ENCODE peak calls at places on chromosomes 5 and 9, in ten cellular contexts. X, J, L, G, O, R, I, Q, T and B are unnamed samples.

GRCh38 chr9:72160446-72161123 is 11.3 kb downstream of the GDA start:
- DNase-seq in O (no peak), X (no peak), J (no peak), I (no peak), G (no peak), R (no peak), Q (no peak), L (no peak), T (no peak), B (no peak)

GRCh38 chr5:1934801-1935429 is 52.2 kb upstream of the IRX4 start:
- DNase-seq in G (no peak), L (no peak), I (no peak), O (no peak), Q (no peak), J (no peak), R (no peak), T (no peak), X (no peak), B (no peak)

GRCh38 chr5:14168139-14168792 is 25.1 kb downstream of the TRIO start:
- DNase-seq in O (peak; percentile 56), L (no peak), G (peak; percentile 73), X (no peak), Q (no peak), R (no peak), T (no peak), I (no peak), J (no peak), B (peak; percentile 47)

GRCh38 chr5:40798856-40799210 is 659 bp upstream of the PRKAA1 start:
- DNase-seq in R (no peak), Q (no peak), T (no peak), O (no peak), G (no peak), I (no peak), J (no peak), X (no peak), L (no peak), B (no peak)

GRCh38 chr5:74294231-74294705 is 346.3 kb downstream of the ENC1 start:
- DNase-seq in R (no peak), Q (no peak), I (no peak), O (no peak), J (no peak), T (no peak), G (peak; percentile 50), X (no peak), L (peak; percentile 2), B (no peak)

GRCh38 chr5:180637962-180638680 is 11.3 kb downstream of the FLT4 start:
- DNase-seq in Q (peak; percentile 18), T (no peak), J (no peak), O (no peak), R (no peak), L (no peak), I (no peak), X (no peak), G (no peak), B (no peak)

GRCh38 chr9:804026-804425 is 37.5 kb upstream of the DMRT1 start:
- DNase-seq in G (no peak), O (no peak), L (no peak), T (no peak), Q (no peak), X (no peak), I (no peak), R (no peak), J (peak; percentile 35), B (no peak)

GRCh38 chr9:79686381-79687130 is 114.8 kb downstream of the TLE4 start:
- DNase-seq in I (peak; percentile 40), O (peak; percentile 91), Q (no peak), X (peak; percentile 31), L (no peak), R (no peak), G (peak; percentile 94), T (no peak), J (peak; percentile 97), B (no peak)

GRCh38 chr9:124776952-124777645 is at the start of gene OLFML2A:
- DNase-seq in X (no peak), G (no peak), Q (no peak), L (peak; percentile 68), R (peak; percentile 10), I (peak; percentile 41), J (no peak), O (no peak), T (no peak), B (no peak)

GRCh38 chr5:173623296-173623771 is 6.9 kb upstream of the BOD1 start:
- DNase-seq in G (no peak), R (no peak), I (no peak), T (no peak), X (no peak), Q (no peak), L (no peak), J (no peak), O (no peak), B (no peak)

GRCh38 chr5:39080597-39081204 is 6.5 kb upstream of the RICTOR start:
- DNase-seq in O (peak; percentile 76), R (no peak), G (peak; percentile 88), T (no peak), X (peak; percentile 37), Q (no peak), I (peak; percentile 92), J (peak; percentile 66), L (peak; percentile 42), B (peak; percentile 24)

GRCh38 chr9:18861599-18862546 is 171.1 kb downstream of the SAXO1 start:
- DNase-seq in I (no peak), L (no peak), T (no peak), R (no peak), J (no peak), X (peak; percentile 49), O (no peak), G (peak; percentile 56), Q (no peak), B (peak; percentile 1)

GRCh38 chr9:70883056-70883455 is 238.4 kb downstream of the TRPM3 start:
- DNase-seq in X (no peak), L (no peak), G (peak; percentile 73), O (peak; percentile 30), Q (no peak), R (no peak), J (peak; percentile 84), I (no peak), T (no peak), B (peak; percentile 22)

GRCh38 chr5:139908749-139909148 is 113.1 kb downstream of the PSD2 start:
- DNase-seq in J (no peak), R (no peak), T (no peak), Q (peak; percentile 14), I (peak; percentile 23), L (no peak), X (peak; percentile 45), O (peak; percentile 6), G (peak; percentile 38), B (no peak)

GRCh38 chr5:179264641-179265528 is 80.4 kb downstream of the ADAMTS2 start:
- DNase-seq in R (no peak), I (no peak), G (no peak), T (no peak), X (no peak), O (no peak), L (no peak), Q (peak; percentile 26), J (no peak), B (no peak)

GRCh38 chr5:61631438-61631941 is 299.4 kb downstream of the ZSWIM6 start:
- DNase-seq in T (no peak), L (no peak), Q (no peak), J (no peak), X (peak; percentile 82), I (no peak), G (peak; percentile 19), R (no peak), O (no peak), B (no peak)

GRCh38 chr5:54553659-54554207 is 36.2 kb downstream of the SNX18 start:
- DNase-seq in L (no peak), T (no peak), J (no peak), G (no peak), Q (no peak), I (no peak), O (no peak), X (no peak), R (no peak), B (no peak)

GRCh38 chr5:19314840-19315239 is 673.2 kb downstream of the CDH18 start:
- DNase-seq in J (peak; percentile 91), R (no peak), O (peak; percentile 90), X (no peak), L (no peak), T (no peak), Q (no peak), I (peak; percentile 72), G (no peak), B (no peak)

GRCh38 chr5:83440826-83441225 is 30.7 kb upstream of the VCAN start:
- DNase-seq in T (no peak), O (no peak), J (peak; percentile 16), Q (no peak), I (no peak), X (no peak), R (no peak), L (no peak), G (peak; percentile 14), B (no peak)